ENCODE peak calls at places on chromosomes 4 and X, in five cellular contexts. L, J, A, F and M are unnamed samples.

GRCh38 chrX:139750390-139750789 is 42.4 kb upstream of the MCF2 start:
- DNase-seq in L (no peak), F (no peak), J (no peak), A (no peak), M (no peak)

GRCh38 chr4:6641164-6641970 is 882 bp downstream of the MRFAP1 start:
- DNase-seq in A (no peak), L (peak), J (no peak), F (no peak), M (peak)

GRCh38 chr4:85842540-85842939 is 367.6 kb downstream of the ARHGAP24 start:
- DNase-seq in A (no peak), L (no peak), F (no peak), J (no peak), M (no peak)

GRCh38 chr4:85058551-85058950 is 92.1 kb upstream of the WDFY3 start:
- DNase-seq in A (no peak), J (no peak), F (no peak), L (no peak), M (no peak)

GRCh38 chrX:86148024-86148511 is at the start of gene DACH2:
- DNase-seq in L (peak), J (peak), A (peak), F (no peak), M (peak)

GRCh38 chr4:159434496-159435241 is 331.8 kb downstream of the RAPGEF2 start:
- DNase-seq in L (no peak), J (no peak), F (no peak), A (no peak), M (no peak)

GRCh38 chrX:67558267-67558666 is 14.4 kb downstream of the AR start:
- DNase-seq in J (no peak), L (no peak), A (no peak), F (no peak), M (no peak)

GRCh38 chr4:150176559-150176958 is 98.3 kb downstream of the DCLK2 start:
- DNase-seq in L (no peak), F (no peak), A (no peak), J (no peak), M (no peak)

GRCh38 chrX:64894454-64895038 is 81.7 kb downstream of the ZC4H2 start:
- DNase-seq in J (peak), A (peak), L (peak), F (no peak), M (peak)

GRCh38 chr4:19349416-19349815 is 902.3 kb upstream of the SLIT2 start:
- DNase-seq in F (no peak), L (no peak), A (no peak), J (no peak), M (no peak)

GRCh38 chr4:177484613-177485021 is 42.4 kb upstream of the AGA start:
- DNase-seq in L (no peak), A (no peak), F (no peak), J (peak), M (peak)

GRCh38 chrX:1393871-1394615 is 2.1 kb upstream of the SLC25A6 start:
- DNase-seq in F (no peak), J (no peak), L (peak), A (no peak), M (no peak)

GRCh38 chr4:99205104-99205979 is 13.7 kb downstream of the ADH6 start:
- DNase-seq in J (peak), L (no peak), A (no peak), F (no peak), M (peak)

GRCh38 chr4:11469900-11470708 is 41.4 kb upstream of the HS3ST1 start:
- DNase-seq in F (peak), J (no peak), L (no peak), A (no peak), M (peak)

GRCh38 chrX:101171883-101172400 is 47.6 kb upstream of the DRP2 start:
- DNase-seq in A (no peak), J (no peak), L (no peak), F (no peak), M (no peak)

GRCh38 chr4:9765091-9765490 is 16.3 kb upstream of the DRD5 start:
- DNase-seq in A (peak), F (no peak), J (peak), L (peak), M (peak)

GRCh38 chr4:161827013-161827412 is 336.8 kb downstream of the FSTL5 start:
- DNase-seq in F (no peak), L (no peak), J (no peak), A (no peak), M (no peak)

GRCh38 chr4:5371415-5372190 is 320.3 kb downstream of the STK32B start:
- DNase-seq in J (no peak), L (no peak), F (no peak), A (no peak), M (no peak)

GRCh38 chr4:6926681-6927478 is 17.3 kb downstream of the TBC1D14 start:
- DNase-seq in A (no peak), F (no peak), L (peak), J (peak), M (no peak)

GRCh38 chrX:102808336-102808735 is 87.8 kb downstream of the GPRASP3 start:
- DNase-seq in J (no peak), A (no peak), F (no peak), L (no peak), M (no peak)

GRCh38 chr4:148060264-148061138 is 328.6 kb downstream of the ARHGAP10 start:
- DNase-seq in L (no peak), F (no peak), A (no peak), J (no peak), M (no peak)

GRCh38 chr4:88897180-88897579 is 159.8 kb downstream of the FAM13A start:
- DNase-seq in A (no peak), J (no peak), F (no peak), L (no peak), M (no peak)

GRCh38 chrX:154712781-154713391 is 38.0 kb downstream of the GAB3 start:
- DNase-seq in F (peak), A (no peak), J (no peak), L (no peak), M (no peak)

GRCh38 chr4:56728512-56728911 is 47.4 kb upstream of the HOPX start:
- DNase-seq in L (peak), F (no peak), J (no peak), A (no peak), M (no peak)

GRCh38 chrX:27446423-27446822 is 16.7 kb downstream of the PPP4R3C start:
- DNase-seq in F (no peak), J (peak), L (no peak), A (no peak), M (no peak)

GRCh38 chr4:13524504-13525243 is 19.6 kb downstream of the NKX3-2 start:
- DNase-seq in L (no peak), J (no peak), F (no peak), A (peak), M (peak)

GRCh38 chr4:152696764-152697250 is 17.0 kb upstream of the TMEM154 start:
- DNase-seq in L (no peak), A (no peak), J (peak), F (peak), M (no peak)

GRCh38 chr4:82528074-82528473 is 33.7 kb downstream of the TMEM150C start:
- DNase-seq in A (no peak), F (no peak), J (no peak), L (no peak), M (no peak)

GRCh38 chrX:68183612-68184214 is 249.6 kb downstream of the OPHN1 start:
- DNase-seq in L (peak), A (no peak), J (peak), F (no peak), M (peak)

GRCh38 chrX:9148626-9149385 is 114.9 kb upstream of the FAM9B start:
- DNase-seq in L (no peak), F (no peak), A (no peak), J (no peak), M (peak)

GRCh38 chr4:20252656-20253271 is 1.1 kb downstream of the SLIT2 start:
- DNase-seq in L (no peak), J (no peak), A (peak), F (no peak), M (peak)

GRCh38 chr4:7911044-7911578 is 28.6 kb downstream of the AFAP1 start:
- DNase-seq in L (no peak), J (no peak), F (no peak), A (no peak), M (peak)

GRCh38 chr4:26962720-26963119 is 102.1 kb downstream of the STIM2 start:
- DNase-seq in L (no peak), A (no peak), F (no peak), J (no peak), M (no peak)

GRCh38 chr4:166065324-166065723 is 192.3 kb downstream of the TLL1 start:
- DNase-seq in J (no peak), A (no peak), L (no peak), F (no peak), M (no peak)

GRCh38 chrX:85611926-85612325 is 232.5 kb upstream of the POF1B start:
- DNase-seq in L (peak), J (no peak), A (no peak), F (no peak), M (peak)

GRCh38 chr4:153804742-153805141 is 15.9 kb upstream of the SFRP2 start:
- DNase-seq in J (no peak), F (no peak), A (no peak), L (no peak), M (no peak)

GRCh38 chrX:39309721-39310152 is 508.5 kb downstream of the MID1IP1 start:
- DNase-seq in L (peak), F (no peak), J (no peak), A (no peak), M (no peak)

GRCh38 chr4:165947019-165947418 is 74.0 kb downstream of the TLL1 start:
- DNase-seq in A (no peak), L (no peak), F (no peak), J (no peak), M (no peak)

DNA sequence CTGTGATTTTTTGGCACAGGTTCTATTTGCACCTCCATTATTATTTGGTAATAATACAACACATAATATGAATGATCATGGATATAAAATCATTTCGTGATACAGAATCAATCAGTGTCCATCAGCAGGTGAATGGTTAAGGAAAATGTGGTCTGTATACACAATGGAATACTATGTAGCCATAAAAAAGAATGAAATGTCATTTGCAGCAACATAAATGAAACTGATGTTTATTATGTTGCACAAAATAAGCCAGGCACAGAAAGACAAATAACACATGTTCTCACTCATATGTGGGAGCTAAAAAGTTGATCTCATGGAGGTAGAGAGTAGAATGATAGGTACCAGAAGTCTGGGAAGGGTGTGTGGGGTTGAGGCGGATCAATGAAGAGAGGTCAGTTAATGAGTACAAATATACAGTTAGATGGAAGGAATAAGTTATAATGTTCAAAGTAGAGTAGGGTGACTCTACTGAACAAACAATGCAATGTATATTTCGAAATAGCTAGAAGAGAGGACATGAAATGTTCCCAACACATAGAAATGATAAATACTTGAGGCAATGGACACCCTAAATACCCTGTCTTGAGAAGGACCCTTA is 1.1 kb upstream of the SMARCA1 start:
- DNase-seq in A (no peak), F (no peak), J (peak), L (no peak), M (no peak)
- H2AFZ ChIP-seq in A (no peak), F (no peak), J (no peak), L (no peak), M (no peak)

GRCh38 chr4:185657699-185658098 is 122.4 kb upstream of the PDLIM3 start:
- DNase-seq in L (no peak), F (no peak), J (no peak), A (no peak), M (no peak)

GRCh38 chr4:185654311-185654710 is 119.0 kb upstream of the PDLIM3 start:
- DNase-seq in J (no peak), F (no peak), A (no peak), L (no peak), M (no peak)

GRCh38 chr4:185656467-185656890 is 121.2 kb upstream of the PDLIM3 start:
- DNase-seq in A (peak), F (no peak), L (no peak), J (no peak), M (peak)

GRCh38 chr4:185654965-185655554 is 119.8 kb upstream of the PDLIM3 start:
- DNase-seq in L (no peak), J (no peak), A (no peak), F (no peak), M (no peak)

GRCh38 chr4:185657191-185657590 is 121.9 kb upstream of the PDLIM3 start:
- DNase-seq in J (no peak), A (no peak), F (no peak), L (no peak), M (no peak)
- H3K4me2 ChIP-seq in J (no peak), A (peak), F (no peak), L (no peak), M (peak)

GRCh38 chr4:3411676-3412075 is 30.1 kb upstream of the HGFAC start:
- DNase-seq in A (no peak), J (no peak), F (no peak), L (no peak), M (no peak)
- TF ChIP-seq CREB1 in A (no peak), J (no peak), F (no peak), L (no peak), M (no peak)

DNA sequence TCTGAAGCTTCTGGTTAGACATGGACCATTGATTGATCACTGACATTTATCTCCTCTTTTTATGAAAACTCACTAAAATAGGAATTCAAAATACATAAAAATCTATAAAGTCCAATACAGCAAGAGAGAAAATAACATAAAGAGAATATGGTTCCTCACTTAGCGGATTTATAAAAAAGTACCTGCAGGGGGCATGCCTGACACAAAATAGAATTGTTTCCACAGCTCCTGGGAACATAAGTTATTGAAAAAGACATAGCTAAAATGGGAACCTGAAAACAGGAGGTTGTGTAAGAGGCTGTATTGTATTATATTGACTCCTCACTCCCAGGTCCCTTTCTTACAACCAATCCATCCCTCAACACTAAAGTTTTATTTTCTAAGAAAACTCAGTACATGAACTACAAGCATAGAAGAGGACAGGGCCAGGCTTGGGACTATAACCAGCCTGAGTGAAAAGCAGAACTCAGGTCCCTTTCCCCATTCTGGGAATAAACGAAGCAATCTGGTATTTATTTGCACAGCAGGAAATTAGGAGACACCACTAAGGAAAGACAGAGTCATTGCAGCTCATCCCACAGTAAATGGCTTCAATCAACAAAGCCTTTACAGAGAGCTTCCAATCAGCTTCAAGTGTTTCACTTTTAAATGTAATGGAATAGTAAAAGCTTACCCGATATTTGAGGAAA is 121.1 kb upstream of the NDST4 start:
- DNase-seq in L (no peak), F (peak), A (no peak), J (peak), M (peak)
- H2AFZ ChIP-seq in L (no peak), F (no peak), A (no peak), J (no peak), M (peak)

DNA sequence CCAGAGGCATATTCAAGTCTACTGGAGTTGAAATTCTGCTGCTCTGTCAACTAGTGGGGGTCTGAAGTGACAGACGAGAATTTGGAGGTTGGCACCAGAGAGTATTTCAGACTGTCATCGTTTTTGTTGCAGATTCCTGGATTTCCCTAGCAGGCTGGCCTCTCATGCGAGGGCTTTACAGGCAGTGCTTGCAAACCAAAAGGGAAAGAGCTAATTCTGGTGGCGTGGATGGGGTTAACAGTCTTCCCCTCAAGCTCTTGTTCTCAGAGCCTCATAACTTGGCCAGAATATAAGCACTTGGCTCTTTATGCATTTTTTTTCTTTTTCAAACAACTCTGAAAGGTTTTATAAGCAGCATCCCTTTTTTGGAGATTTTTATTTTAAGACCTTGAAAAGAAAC is at the start of gene SPARCL1:
- DNase-seq in A (no peak), F (no peak), L (no peak), J (no peak), M (peak)
- H3K4me2 ChIP-seq in A (no peak), F (no peak), L (no peak), J (no peak), M (peak)

DNA sequence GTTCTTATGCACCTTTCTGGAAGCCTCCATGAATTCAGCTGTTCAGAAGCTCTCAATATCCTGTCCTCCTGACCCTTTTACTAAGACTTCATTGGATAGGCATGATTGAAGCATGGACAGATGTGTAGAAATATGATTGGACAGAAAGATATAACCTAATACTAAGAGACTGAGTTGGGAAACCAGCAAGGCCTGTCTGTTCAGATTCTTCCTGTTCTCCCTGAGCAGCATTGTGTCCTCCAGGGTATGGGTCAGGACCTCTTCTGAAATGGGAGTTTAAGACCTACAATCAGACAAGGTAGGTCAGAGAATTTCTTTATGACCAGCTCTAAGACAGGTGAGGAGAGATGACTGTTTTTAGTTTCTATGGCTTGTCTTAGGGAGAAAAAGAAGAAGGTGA is 23.9 kb upstream of the MAGEA11 start:
- DNase-seq in J (no peak), L (no peak), F (no peak), A (no peak), M (no peak)
- TF ChIP-seq CREB1 in J (no peak), L (no peak), F (no peak), A (no peak), M (no peak)

GRCh38 chr4:63090641-63091040 is 1318.6 kb downstream of the TECRL start:
- DNase-seq in F (no peak), J (no peak), L (no peak), A (no peak), M (no peak)
- H2AFZ ChIP-seq in F (no peak), J (no peak), L (no peak), A (no peak), M (no peak)

DNA sequence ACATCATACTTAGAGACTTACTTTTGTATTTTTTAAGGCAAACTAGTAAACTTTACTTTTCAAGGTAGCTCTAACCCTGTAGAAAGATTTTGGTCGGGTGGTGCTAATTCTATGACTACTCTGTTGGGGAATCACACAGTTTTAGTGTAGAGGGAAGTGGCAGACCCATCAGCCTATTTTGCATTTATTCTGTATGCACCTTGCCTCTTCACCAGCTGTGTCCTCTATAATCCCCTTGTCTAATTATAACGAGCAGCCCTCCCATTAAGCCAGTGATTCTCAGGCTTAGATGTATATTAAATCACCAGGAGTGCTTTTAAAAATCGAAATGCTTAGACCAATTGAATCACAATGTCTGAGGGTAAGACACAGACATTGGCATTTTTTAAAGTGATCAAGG is 78.1 kb downstream of the GALNT7 start:
- DNase-seq in L (no peak), F (no peak), A (no peak), J (no peak), M (no peak)
- H3K4me2 ChIP-seq in L (no peak), F (peak), A (peak), J (no peak), M (peak)

DNA sequence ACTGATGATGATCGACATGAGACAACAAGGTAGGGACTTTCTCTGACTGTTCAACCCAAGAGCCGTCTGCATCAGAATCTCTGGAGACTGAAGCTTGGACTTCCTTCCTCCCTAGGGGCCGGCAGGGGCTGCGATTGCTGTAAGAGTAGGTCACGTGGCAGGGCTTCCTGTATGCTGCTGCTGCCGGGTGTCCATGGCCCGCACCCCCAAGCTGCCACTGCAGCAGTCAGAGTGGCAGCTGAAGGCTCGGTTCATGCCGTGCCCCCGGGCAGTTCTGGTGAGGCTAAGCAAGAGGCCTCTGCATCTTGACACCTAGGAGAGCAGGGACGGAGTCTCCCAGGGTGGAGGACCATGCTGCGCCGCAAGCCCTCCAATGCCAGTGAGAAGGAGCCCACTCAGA is at the start of gene SASH3:
- DNase-seq in L (no peak), J (no peak), F (no peak), A (no peak), M (no peak)
- TF ChIP-seq CREB1 in L (no peak), J (no peak), F (no peak), A (no peak), M (no peak)